ENCODE peak calls at places on chromosomes 3 and 15, in ten cellular contexts. Q, L, D, K, N, E, F, C, U and A are unnamed samples.

GRCh38 chr15:78077053-78077859 is at the start of gene TBC1D2B:
- DNase-seq in K (peak), F (peak), N (peak), E (peak), L (no peak), D (peak), Q (peak), U (peak), C (peak), A (peak)

GRCh38 chr15:40256642-40257235 is 17.9 kb downstream of the PAK6 start:
- DNase-seq in Q (no peak), D (no peak), L (no peak), C (no peak), K (no peak), F (no peak), N (no peak), U (peak), E (peak), A (no peak)

GRCh38 chr15:63553388-63553791 is 43.8 kb upstream of the FBXL22 start:
- DNase-seq in N (no peak), Q (no peak), L (peak), K (peak), E (peak), F (no peak), U (peak), C (no peak), D (peak), A (no peak)

GRCh38 chr15:53851110-53851833 is 91.8 kb upstream of the WDR72 start:
- DNase-seq in U (no peak), C (no peak), E (no peak), D (no peak), L (no peak), K (no peak), Q (no peak), F (no peak), N (no peak), A (no peak)

GRCh38 chr3:123755085-123755484 is 129.0 kb downstream of the MYLK start:
- DNase-seq in Q (no peak), L (no peak), U (peak), K (peak), N (no peak), E (no peak), D (no peak), C (no peak), F (no peak), A (peak)

GRCh38 chr15:60054472-60054871 is 50.4 kb downstream of the FOXB1 start:
- DNase-seq in N (no peak), E (no peak), D (no peak), C (no peak), U (no peak), K (no peak), F (no peak), L (no peak), Q (no peak), A (no peak)

GRCh38 chr3:186461141-186461540 is 83.0 kb downstream of the CRYGS start:
- DNase-seq in D (no peak), N (no peak), K (no peak), L (no peak), F (no peak), Q (no peak), E (peak), U (peak), C (no peak), A (no peak)

GRCh38 chr3:196274585-196274984 is 12.9 kb downstream of the PCYT1A start:
- DNase-seq in C (no peak), D (no peak), L (no peak), K (no peak), U (peak), Q (no peak), N (peak), E (peak), F (no peak), A (no peak)

GRCh38 chr15:35308802-35309201 is 223.7 kb upstream of the NANOGP8 start:
- DNase-seq in U (peak), Q (no peak), N (no peak), D (peak), K (peak), E (peak), L (peak), C (no peak), F (no peak), A (no peak)

GRCh38 chr15:74630284-74631086 is 14.8 kb downstream of the CLK3 start:
- DNase-seq in N (no peak), C (no peak), L (no peak), Q (no peak), E (no peak), F (peak), K (no peak), D (no peak), U (no peak), A (peak)

GRCh38 chr15:83365370-83365938 is 81.0 kb upstream of the BNC1 start:
- DNase-seq in C (no peak), N (no peak), L (no peak), U (peak), Q (peak), F (peak), D (peak), E (peak), K (no peak), A (no peak)

GRCh38 chr3:102225407-102226132 is 209.2 kb upstream of the ZPLD1 start:
- DNase-seq in Q (no peak), C (no peak), U (peak), N (no peak), E (peak), F (no peak), L (peak), K (peak), D (peak), A (peak)

GRCh38 chr15:36501063-36501678 is 78.3 kb upstream of the CDIN1 start:
- DNase-seq in U (peak), N (no peak), C (no peak), K (peak), L (peak), Q (no peak), D (peak), F (no peak), E (peak), A (peak)

GRCh38 chr3:100245932-100246331 is 14.9 kb upstream of the TBC1D23 start:
- DNase-seq in N (no peak), K (no peak), L (peak), D (no peak), Q (no peak), E (peak), F (no peak), U (peak), C (no peak), A (no peak)

GRCh38 chr3:10437272-10437994 is 68.0 kb downstream of the ATP2B2 start:
- DNase-seq in N (peak), K (no peak), L (no peak), E (peak), Q (no peak), U (peak), D (no peak), C (no peak), F (no peak), A (no peak)

GRCh38 chr15:77749236-77749997 is 116.7 kb upstream of the LINGO1 start:
- DNase-seq in E (no peak), L (no peak), Q (no peak), D (no peak), F (no peak), K (no peak), N (no peak), U (no peak), C (no peak), A (no peak)